ENCODE peak calls at places on chromosomes 3 and 15, in nine cellular contexts. H is IMR-90, D is H9, B is cardiac muscle cell, Q is hepatocyte, A is heart right ventricle, N is upper lobe of right lung, E is keratinocyte, R is fibroblast of lung. Z is an unnamed sample.
A peak's percentile ranks its signal among the peaks of the same experiment; 100 is the strongest.

GRCh38 chr3:129626744-129627349 is 20.4 kb upstream of the PLXND1 start:
- DNase-seq in N (peak; percentile 99), H (peak; percentile 54), Q (peak; percentile 93), E (no peak), A (peak; percentile 97), R (peak; percentile 76), D (peak; percentile 96), B (peak; percentile 89), Z (peak; percentile 92)

GRCh38 chr15:62391565-62392262 is 226.6 kb upstream of the C2CD4B start:
- DNase-seq in D (peak; percentile 44), N (peak; percentile 78), E (no peak), Q (peak; percentile 83), H (peak; percentile 34), R (peak; percentile 64), A (peak; percentile 70), B (peak; percentile 70), Z (peak; percentile 77)

GRCh38 chr15:91290553-91290952 is 190.5 kb downstream of the SV2B start:
- DNase-seq in R (no peak), E (no peak), B (no peak), Q (no peak), D (no peak), A (no peak), H (no peak), N (no peak), Z (no peak)

GRCh38 chr15:70876683-70877082 is 15.6 kb downstream of the THAP10 start:
- DNase-seq in B (no peak), D (no peak), Q (no peak), E (no peak), R (no peak), N (no peak), A (no peak), H (no peak), Z (no peak)

GRCh38 chr3:173690542-173690941 is 293.0 kb downstream of the NLGN1 start:
- DNase-seq in A (no peak), H (peak; percentile 6), B (no peak), D (no peak), E (no peak), N (no peak), Q (no peak), R (peak; percentile 11), Z (no peak)

GRCh38 chr3:188296761-188297689 is 143.1 kb downstream of the LPP start:
- DNase-seq in H (peak; percentile 83), B (no peak), N (no peak), R (peak; percentile 84), E (no peak), Q (peak; percentile 58), A (no peak), D (no peak), Z (peak; percentile 47)

GRCh38 chr3:101926594-101927105 is 77.3 kb downstream of the NFKBIZ start:
- DNase-seq in B (no peak), A (no peak), E (no peak), N (no peak), R (no peak), H (no peak), Q (no peak), D (no peak), Z (no peak)

GRCh38 chr3:120552184-120553020 is 43.7 kb upstream of the NDUFB4 start:
- DNase-seq in R (no peak), D (no peak), N (no peak), Q (no peak), B (no peak), H (no peak), E (no peak), A (no peak), Z (no peak)

GRCh38 chr3:131526801-131527347 is 24.1 kb upstream of the MRPL3 start:
- DNase-seq in N (peak; percentile 65), Q (peak; percentile 29), D (peak; percentile 95), H (peak; percentile 19), B (peak; percentile 46), R (peak; percentile 59), E (no peak), A (peak; percentile 66), Z (no peak)

GRCh38 chr15:86772369-86773059 is 692.8 kb downstream of the AGBL1 start:
- DNase-seq in N (no peak), D (no peak), B (no peak), A (no peak), E (no peak), R (peak; percentile 1), H (no peak), Q (peak; percentile 54), Z (no peak)

GRCh38 chr3:79039192-79039591 is 728.6 kb downstream of the ROBO1 start:
- DNase-seq in E (no peak), Q (no peak), H (peak; percentile 60), D (no peak), N (no peak), B (no peak), R (peak; percentile 25), A (no peak), Z (no peak)

GRCh38 chr3:164380156-164380555 is 698.1 kb downstream of the SI start:
- DNase-seq in Q (no peak), B (no peak), A (no peak), E (no peak), R (no peak), D (no peak), H (no peak), N (no peak), Z (no peak)

GRCh38 chr3:125083776-125084175 is 28.0 kb upstream of the HEG1 start:
- DNase-seq in A (no peak), Q (no peak), B (no peak), D (no peak), E (no peak), N (no peak), H (no peak), R (peak; percentile 38), Z (no peak)

GRCh38 chr3:152047465-152047864 is 174.0 kb downstream of the SUCNR1 start:
- DNase-seq in N (no peak), B (no peak), Q (no peak), R (peak; percentile 52), D (no peak), H (peak; percentile 68), A (no peak), E (no peak), Z (no peak)

GRCh38 chr15:95446854-95447253 is 883.6 kb upstream of the NR2F2 start:
- DNase-seq in B (no peak), R (no peak), E (no peak), D (no peak), H (no peak), A (no peak), N (no peak), Q (no peak), Z (no peak)

DNA sequence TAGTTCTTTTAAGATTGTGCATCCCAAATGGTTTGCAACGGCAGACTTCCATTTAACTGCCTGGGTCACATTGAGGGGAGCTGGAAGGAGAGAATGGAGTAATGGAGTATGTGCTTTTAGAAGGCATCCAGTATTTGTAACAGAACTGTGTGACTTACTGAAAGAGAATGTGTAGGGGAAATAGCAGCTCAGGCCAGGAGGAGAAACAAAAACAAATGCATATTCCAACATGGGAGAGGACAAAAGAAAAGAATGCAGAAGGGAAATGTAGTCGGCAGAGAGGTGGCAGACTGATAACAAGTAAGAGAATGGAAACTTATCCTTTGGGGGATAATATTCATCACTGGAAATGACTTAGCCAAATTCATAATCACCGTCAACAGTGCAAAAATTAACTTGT is 294.8 kb upstream of the SGO1 start:
- DNase-seq in A (no peak), Q (no peak), B (no peak), D (no peak), N (no peak), H (no peak), E (no peak), R (no peak), Z (no peak)
- H3K9me3 ChIP-seq in A (peaks cover 37% of the 10 kb centered on the region), Q (peaks cover 14% of the 10 kb centered on the region), B (no peaks in the 10 kb centered on the region), D (no peaks in the 10 kb centered on the region), N (peaks cover 9% of the 10 kb centered on the region), H (peaks cover 5% of the 10 kb centered on the region), E (no peaks in the 10 kb centered on the region), R (no peaks in the 10 kb centered on the region), Z (no peaks in the 10 kb centered on the region)

GRCh38 chr15:64961013-64961412 is 28.7 kb downstream of the SPG21 start:
- DNase-seq in A (no peak), B (no peak), D (no peak), R (no peak), Q (no peak), E (no peak), N (no peak), H (no peak), Z (no peak)
- TF ChIP-seq CTCF in A (no peak), B (no peak), D (peak; percentile 56), R (no peak), Q (no peak), E (no peak), N (no peak), H (no peak), Z (no peak)

DNA sequence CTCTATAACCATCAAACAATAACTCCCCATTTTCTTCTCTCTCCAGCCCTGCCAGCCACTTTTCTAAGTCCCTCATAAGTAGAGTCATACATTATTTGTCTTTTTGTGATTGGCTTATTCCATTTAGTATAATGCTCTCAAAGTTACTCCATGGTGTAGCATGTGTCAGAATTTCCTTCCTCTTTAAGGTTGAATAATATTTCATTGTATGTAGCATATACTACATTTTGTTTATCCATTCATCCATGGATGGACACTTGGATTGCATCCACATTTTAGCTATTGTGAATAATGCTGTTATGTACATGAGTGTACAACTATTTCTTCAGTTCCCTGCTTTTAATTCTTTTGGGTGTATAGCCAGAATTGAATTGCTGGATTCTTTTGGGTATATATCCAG is 138.4 kb downstream of the ATG7 start:
- DNase-seq in D (no peak), B (no peak), E (no peak), H (no peak), R (no peak), N (no peak), Q (no peak), A (no peak), Z (no peak)
- H3K9me3 ChIP-seq in D (no peaks in the 10 kb centered on the region), B (no peaks in the 10 kb centered on the region), E (peaks cover 12% of the 10 kb centered on the region), H (peaks cover 4% of the 10 kb centered on the region), R (no peaks in the 10 kb centered on the region), N (peaks cover 7% of the 10 kb centered on the region), Q (peaks cover 3% of the 10 kb centered on the region), A (peaks cover 46% of the 10 kb centered on the region), Z (peaks cover 12% of the 10 kb centered on the region)

GRCh38 chr3:53200501-53201189 is 39.6 kb downstream of the PRKCD start:
- DNase-seq in A (no peak), E (no peak), H (no peak), Q (no peak), D (no peak), N (no peak), R (no peak), B (no peak), Z (no peak)

GRCh38 chr3:53201190-53201504 is 40.1 kb downstream of the PRKCD start:
- DNase-seq in B (no peak), Q (no peak), A (no peak), E (no peak), D (no peak), R (no peak), H (no peak), N (no peak), Z (no peak)

GRCh38 chr3:53198256-53198977 is 37.4 kb downstream of the PRKCD start:
- DNase-seq in B (peak; percentile 26), R (no peak), N (no peak), H (no peak), E (no peak), D (peak; percentile 59), A (no peak), Q (no peak), Z (no peak)

GRCh38 chr3:53198996-53199395 is 38.0 kb downstream of the PRKCD start:
- DNase-seq in D (no peak), Q (no peak), H (no peak), R (no peak), E (no peak), B (no peak), N (no peak), A (no peak), Z (no peak)

DNA sequence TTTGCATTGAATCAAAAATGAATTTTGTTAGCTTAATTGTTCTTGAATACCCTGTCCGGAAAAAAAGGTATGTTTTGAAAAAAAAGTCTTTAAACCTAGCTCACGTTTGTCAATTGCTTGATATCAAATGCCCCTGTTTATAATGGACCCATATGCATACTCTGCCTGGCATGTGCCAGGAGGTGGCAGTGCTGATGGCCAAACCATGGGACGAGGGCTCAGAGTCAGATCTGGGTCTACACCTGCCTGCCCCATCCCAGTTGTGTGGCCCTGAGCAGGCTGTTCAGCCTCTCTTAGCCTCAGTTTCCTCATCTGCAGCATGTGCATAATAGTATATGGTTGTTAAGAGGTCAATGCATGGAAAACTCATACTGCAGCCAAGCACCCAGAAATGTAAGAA is 38.8 kb downstream of the PRKCD start:
- DNase-seq in H (no peak), D (no peak), R (no peak), E (no peak), N (no peak), B (no peak), Q (no peak), A (no peak), Z (no peak)
- TF ChIP-seq CTCF in H (peak; percentile 9), D (peak; percentile 14), R (no peak), E (peak; percentile 16), N (no peak), B (no peak), Q (no peak), A (no peak), Z (no peak)